ENCODE peak calls at places on chromosome 21, in eight cellular contexts. M is fibroblast of pulmonary artery; E is sigmoid colon; G is CD8-positive, alpha-beta T cell; W is AG09309; A is upper lobe of right lung; F is tibial artery; K is pancreas. C is an unnamed sample.

GRCh38 chr21:28256420-28256831 is 736.3 kb downstream of the LTN1 start:
- DNase-seq in E (no peak), A (no peak), M (no peak), G (no peak), K (peak; percentile 25), W (no peak), F (no peak), C (peak; percentile 28)

GRCh38 chr21:42513151-42513984 is at the start of gene SLC37A1:
- DNase-seq in E (peak; percentile 61), A (peak; percentile 79), W (no peak), G (peak; percentile 66), F (peak; percentile 66), M (no peak), K (no peak), C (no peak)

GRCh38 chr21:44428281-44428942 is 26.9 kb upstream of the LRRC3 start:
- DNase-seq in W (no peak), G (no peak), E (peak; percentile 30), F (no peak), M (no peak), A (peak; percentile 65), K (peak; percentile 28), C (peak; percentile 12)

GRCh38 chr21:38365521-38365920 is 108.7 kb downstream of the KCNJ15 start:
- DNase-seq in E (no peak), W (no peak), M (no peak), F (no peak), G (no peak), K (no peak), A (no peak), C (no peak)

GRCh38 chr21:38997756-38998155 is 185.5 kb downstream of the PSMG1 start:
- DNase-seq in E (no peak), G (no peak), F (no peak), A (no peak), K (no peak), M (no peak), W (no peak), C (no peak)

GRCh38 chr21:28972398-28972797 is 20.3 kb downstream of the LTN1 start:
- DNase-seq in M (no peak), G (no peak), F (no peak), W (no peak), A (no peak), K (no peak), E (no peak), C (no peak)

GRCh38 chr21:23881783-23882182 is 1725.5 kb downstream of the MRPL39 start:
- DNase-seq in A (no peak), W (no peak), E (no peak), M (no peak), K (no peak), F (no peak), G (no peak), C (no peak)

GRCh38 chr21:41921089-41921819 is 32.6 kb downstream of the C2CD2 start:
- DNase-seq in E (peak; percentile 62), G (no peak), W (no peak), M (no peak), F (no peak), A (no peak), K (no peak), C (no peak)

GRCh38 chr21:31140025-31140424 is 101.7 kb upstream of the KRTAP19-8 start:
- DNase-seq in G (no peak), E (no peak), F (no peak), K (no peak), W (no peak), M (no peak), A (no peak), C (no peak)

GRCh38 chr21:34857874-34858273 is 189.1 kb downstream of the CLIC6 start:
- DNase-seq in A (no peak), F (no peak), M (no peak), E (no peak), K (no peak), G (no peak), W (no peak), C (no peak)

GRCh38 chr21:39189857-39190604 is 6.8 kb upstream of the PSMG1 start:
- DNase-seq in F (no peak), E (no peak), M (no peak), K (no peak), W (no peak), A (no peak), G (no peak), C (no peak)

GRCh38 chr21:44718571-44718970 is 7.2 kb upstream of the TSPEAR start:
- DNase-seq in F (no peak), G (no peak), M (no peak), K (no peak), A (peak; percentile 59), E (no peak), W (no peak), C (no peak)

GRCh38 chr21:41283211-41283818 is 33.3 kb upstream of the FAM3B start:
- DNase-seq in G (peak; percentile 55), E (no peak), M (peak; percentile 94), W (peak; percentile 81), K (peak; percentile 65), A (no peak), F (no peak), C (peak; percentile 91)

GRCh38 chr21:34762761-34763160 is 94.0 kb downstream of the CLIC6 start:
- DNase-seq in E (no peak), F (no peak), W (peak; percentile 33), K (no peak), M (peak; percentile 11), G (no peak), A (no peak), C (peak; percentile 33)

GRCh38 chr21:38037416-38037815 is 121.2 kb upstream of the KCNJ6 start:
- DNase-seq in F (no peak), M (peak; percentile 55), K (no peak), W (no peak), A (no peak), G (no peak), E (no peak), C (peak; percentile 16)

GRCh38 chr21:43597052-43597451 is 62.2 kb downstream of the HSF2BP start:
- DNase-seq in G (no peak), M (peak; percentile 64), K (no peak), W (no peak), A (no peak), E (no peak), F (no peak), C (peak; percentile 46)

GRCh38 chr21:43934116-43934515 is 69.1 kb downstream of the AGPAT3 start:
- DNase-seq in E (no peak), M (no peak), F (no peak), W (no peak), G (no peak), A (no peak), K (no peak), C (no peak)

GRCh38 chr21:27476696-27477095 is 509.8 kb upstream of the ADAMTS5 start:
- DNase-seq in K (no peak), E (no peak), M (peak; percentile 65), F (no peak), G (no peak), A (no peak), W (peak; percentile 43), C (peak; percentile 68)

GRCh38 chr21:19853709-19854575 is 1144.3 kb upstream of the NCAM2 start:
- DNase-seq in G (no peak), K (no peak), M (no peak), A (peak; percentile 47), W (no peak), E (no peak), F (no peak), C (no peak)

GRCh38 chr21:41900401-41900800 is 21.3 kb upstream of the PRDM15 start:
- DNase-seq in M (no peak), F (no peak), G (no peak), E (peak; percentile 51), A (no peak), W (no peak), K (peak; percentile 57), C (no peak)

GRCh38 chr21:32306021-32306780 is 7.5 kb downstream of the MRAP start:
- DNase-seq in W (no peak), F (no peak), A (no peak), E (no peak), M (no peak), K (no peak), G (no peak), C (no peak)
- TF ChIP-seq CTCF in W (peak; percentile 15), F (no peak), A (no peak), E (no peak), M (peak; percentile 26), K (no peak), G (no peak), C (peak; percentile 34)

DNA sequence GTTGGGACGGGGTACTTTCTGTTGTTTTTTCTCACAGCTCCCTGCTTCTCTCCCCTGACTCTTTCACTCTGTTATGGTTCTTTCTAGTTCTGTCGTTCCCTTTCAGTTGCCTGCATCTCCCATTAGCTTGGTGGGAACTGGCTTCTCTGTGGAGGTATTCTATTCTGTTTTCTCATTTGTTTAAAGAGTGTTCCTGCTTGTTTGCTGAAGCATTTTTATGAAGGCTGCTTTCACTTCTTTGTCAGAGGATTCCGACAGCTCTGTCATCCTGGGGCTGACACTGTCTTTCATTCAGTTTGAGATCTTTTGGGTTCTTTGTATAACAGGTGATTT is 96.0 kb upstream of the COL6A1 start:
- DNase-seq in K (no peak), E (no peak), A (no peak), F (no peak), M (no peak), W (no peak), G (no peak), C (no peak)
- H3K4me3 ChIP-seq in K (no peak overlapping the region), E (no peak overlapping the region), A (no peak overlapping the region), F (no peak overlapping the region), M (no peak overlapping the region), W (no peak overlapping the region), G (no peak overlapping the region), C (no peak overlapping the region)

GRCh38 chr21:17045214-17045835 is 467.5 kb upstream of the CXADR start:
- DNase-seq in M (peak; percentile 58), W (no peak), F (no peak), E (no peak), K (no peak), G (no peak), A (no peak), C (peak; percentile 58)
- TF ChIP-seq CTCF in M (peak; percentile 61), W (peak; percentile 41), F (no peak), E (no peak), K (peak; percentile 27), G (no peak), A (peak; percentile 45), C (peak; percentile 43)

GRCh38 chr21:46064870-46065214 is 33.1 kb upstream of the COL6A2 start:
- DNase-seq in G (peak; percentile 48), E (no peak), A (peak; percentile 56), F (peak; percentile 67), W (no peak), M (no peak), K (no peak), C (no peak)
- H3K4me3 ChIP-seq in G (peak overlapping the region; percentile 28), E (no peak overlapping the region), A (no peak overlapping the region), F (no peak overlapping the region), W (no peak overlapping the region), M (no peak overlapping the region), K (no peak overlapping the region), C (no peak overlapping the region)

DNA sequence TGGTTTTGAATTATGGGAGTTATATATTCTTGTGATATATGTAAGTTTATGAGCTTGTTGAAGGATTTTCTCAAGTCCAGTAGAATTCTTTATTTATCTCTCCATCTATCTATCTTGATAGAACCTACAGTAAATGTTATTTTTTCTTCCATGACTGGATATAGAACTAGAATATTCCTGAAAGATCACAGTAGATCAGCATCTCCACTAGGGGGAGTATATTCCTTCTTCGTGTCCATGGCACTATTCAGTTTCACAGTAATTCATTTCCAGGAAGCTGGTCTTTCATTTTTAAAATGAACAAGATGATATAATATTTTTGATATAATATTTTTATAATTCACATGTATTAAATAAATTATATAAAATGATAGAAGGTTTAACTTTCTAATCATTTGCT is 18.8 kb downstream of the TMPRSS15 start:
- DNase-seq in F (no peak), M (peak; percentile 4), A (no peak), W (no peak), E (no peak), G (no peak), K (no peak), C (peak; percentile 1)
- TF ChIP-seq CTCF in F (no peak), M (peak; percentile 30), A (peak; percentile 60), W (no peak), E (no peak), G (no peak), K (peak; percentile 19), C (peak; percentile 21)

GRCh38 chr21:35989185-35989735 is 71.1 kb downstream of the SETD4 start:
- DNase-seq in A (no peak), E (no peak), G (no peak), F (peak; percentile 78), K (no peak), M (no peak), W (peak; percentile 69), C (no peak)
- H3K4me3 ChIP-seq in A (no peak overlapping the region), E (no peak overlapping the region), G (no peak overlapping the region), F (no peak overlapping the region), K (no peak overlapping the region), M (no peak overlapping the region), W (no peak overlapping the region), C (no peak overlapping the region)

C was measured in cardiac fibroblast.